ENCODE peak calls at places on chromosomes 1 and 21, in nine cellular contexts. S, P, B, U, O, W, Z, X and K are unnamed samples. For H3K4me1, the result is how much of the 10 kb centered on the place peaks cover.

GRCh38 chr1:108108119-108108518 is 92.0 kb downstream of the SLC25A24 start:
- DNase-seq in S (no peak), P (no peak), B (no peak), U (no peak), O (no peak), W (no peak), Z (no peak), X (no peak), K (no peak)

GRCh38 chr1:92838519-92838918 is 6.7 kb downstream of the RPL5 start:
- DNase-seq in S (no peak), P (no peak), B (no peak), U (no peak), O (no peak), W (peak), Z (no peak), X (no peak), K (no peak)

GRCh38 chr21:44869860-44870747 is 3.4 kb downstream of the PTTG1IP start:
- DNase-seq in S (peak), P (no peak), B (no peak), U (no peak), O (peak), W (peak), Z (no peak), X (peak), K (peak)

GRCh38 chr21:35461700-35462099 is 412.6 kb upstream of the RUNX1 start:
- DNase-seq in S (no peak), P (no peak), B (no peak), U (no peak), O (no peak), W (no peak), Z (no peak), X (no peak), K (no peak)

GRCh38 chr1:34928066-34928864 is 1.2 kb downstream of the DLGAP3 start:
- DNase-seq in S (no peak), P (no peak), B (peak), U (no peak), O (no peak), W (no peak), Z (peak), X (no peak), K (no peak)

GRCh38 chr1:204909109-204909508 is 38.4 kb downstream of the NFASC start:
- DNase-seq in S (no peak), P (no peak), B (no peak), U (no peak), O (no peak), W (peak), Z (no peak), X (no peak), K (no peak)

GRCh38 chr1:10903421-10903820 is 107.0 kb upstream of the CASZ1 start:
- DNase-seq in S (no peak), P (no peak), B (no peak), U (no peak), O (no peak), W (no peak), Z (no peak), X (no peak), K (no peak)

GRCh38 chr1:228294717-228295116 is 86.9 kb downstream of the OBSCN start:
- DNase-seq in S (no peak), P (no peak), B (no peak), U (no peak), O (no peak), W (no peak), Z (no peak), X (no peak), K (no peak)

GRCh38 chr1:223650465-223650864 is 15.0 kb downstream of the CAPN8 start:
- DNase-seq in S (no peak), P (no peak), B (no peak), U (no peak), O (no peak), W (no peak), Z (no peak), X (no peak), K (no peak)

GRCh38 chr1:104072915-104073371 is 323.2 kb downstream of the AMY1C start:
- DNase-seq in S (no peak), P (no peak), B (no peak), U (no peak), O (no peak), W (no peak), Z (no peak), X (no peak), K (no peak)

GRCh38 chr1:247273013-247273412 is 17.1 kb downstream of the VN1R5 start:
- DNase-seq in S (no peak), P (no peak), B (no peak), U (no peak), O (no peak), W (no peak), Z (no peak), X (no peak), K (no peak)

GRCh38 chr1:85365851-85366250 is 89.4 kb upstream of the BCL10 start:
- DNase-seq in S (no peak), P (no peak), B (no peak), U (no peak), O (no peak), W (no peak), Z (no peak), X (no peak), K (no peak)

GRCh38 chr1:26996024-26996423 is 2.5 kb downstream of the TRNP1 start:
- DNase-seq in S (no peak), P (no peak), B (peak), U (no peak), O (no peak), W (peak), Z (no peak), X (no peak), K (peak)
- H3K27ac ChIP-seq in S (peak), P (no peak), B (peak), U (no peak), O (no peak), W (peak), Z (no peak), X (peak), K (peak)

GRCh38 chr1:41855713-41856112 is 63.0 kb downstream of the HIVEP3 start:
- DNase-seq in S (no peak), P (no peak), B (no peak), U (no peak), O (no peak), W (no peak), Z (no peak), X (no peak), K (peak)

GRCh38 chr1:41856361-41857285 is 62.1 kb downstream of the HIVEP3 start:
- DNase-seq in S (no peak), P (no peak), B (no peak), U (no peak), O (no peak), W (peak), Z (no peak), X (no peak), K (no peak)

GRCh38 chr1:41851589-41851988 is 67.1 kb downstream of the HIVEP3 start:
- DNase-seq in S (no peak), P (no peak), B (peak), U (no peak), O (no peak), W (peak), Z (no peak), X (peak), K (peak)

GRCh38 chr1:41852091-41852490 is 66.6 kb downstream of the HIVEP3 start:
- DNase-seq in S (no peak), P (no peak), B (no peak), U (no peak), O (no peak), W (no peak), Z (no peak), X (no peak), K (no peak)

DNA sequence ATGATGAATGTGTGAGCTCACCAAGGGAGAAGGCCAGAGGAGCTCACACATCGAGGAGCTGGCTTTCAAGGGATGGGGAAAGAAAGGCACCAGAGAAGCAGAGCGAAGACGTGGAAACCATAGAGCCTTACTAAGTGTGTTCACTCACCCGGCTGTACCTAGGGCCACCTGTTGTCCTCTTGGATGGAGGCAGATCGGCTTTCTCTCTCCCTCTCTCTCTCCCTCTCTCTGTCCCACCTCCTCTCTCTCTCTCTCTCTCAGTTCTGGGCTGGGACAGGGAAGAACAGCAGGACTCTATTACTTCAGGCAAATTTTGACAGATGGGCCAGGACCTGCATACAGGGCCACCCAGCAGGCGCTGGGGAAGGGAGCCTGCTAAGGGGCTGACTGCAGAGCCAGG is 64.8 kb downstream of the HIVEP3 start:
- DNase-seq in S (no peak), P (no peak), B (no peak), U (no peak), O (no peak), W (no peak), Z (no peak), X (no peak), K (no peak)
- TF ChIP-seq EZH2phosphoT487 in S (no peak), P (no peak), B (no peak), U (no peak), O (no peak), W (no peak), Z (no peak), X (no peak), K (no peak)

GRCh38 chr1:39835935-39836594 is 47.2 kb downstream of the TRIT1 start:
- DNase-seq in S (no peak), P (no peak), B (no peak), U (no peak), O (no peak), W (no peak), Z (no peak), X (no peak), K (no peak)

GRCh38 chr1:39835110-39835509 is 46.4 kb upstream of the BMP8B start:
- DNase-seq in S (no peak), P (no peak), B (no peak), U (no peak), O (no peak), W (no peak), Z (no peak), X (no peak), K (no peak)

GRCh38 chr1:39839651-39840050 is 43.7 kb downstream of the TRIT1 start:
- DNase-seq in S (no peak), P (no peak), B (no peak), U (no peak), O (no peak), W (no peak), Z (no peak), X (no peak), K (no peak)

GRCh38 chr1:39833616-39834015 is 45.0 kb upstream of the BMP8B start:
- DNase-seq in S (no peak), P (no peak), B (no peak), U (no peak), O (no peak), W (no peak), Z (no peak), X (no peak), K (no peak)

DNA sequence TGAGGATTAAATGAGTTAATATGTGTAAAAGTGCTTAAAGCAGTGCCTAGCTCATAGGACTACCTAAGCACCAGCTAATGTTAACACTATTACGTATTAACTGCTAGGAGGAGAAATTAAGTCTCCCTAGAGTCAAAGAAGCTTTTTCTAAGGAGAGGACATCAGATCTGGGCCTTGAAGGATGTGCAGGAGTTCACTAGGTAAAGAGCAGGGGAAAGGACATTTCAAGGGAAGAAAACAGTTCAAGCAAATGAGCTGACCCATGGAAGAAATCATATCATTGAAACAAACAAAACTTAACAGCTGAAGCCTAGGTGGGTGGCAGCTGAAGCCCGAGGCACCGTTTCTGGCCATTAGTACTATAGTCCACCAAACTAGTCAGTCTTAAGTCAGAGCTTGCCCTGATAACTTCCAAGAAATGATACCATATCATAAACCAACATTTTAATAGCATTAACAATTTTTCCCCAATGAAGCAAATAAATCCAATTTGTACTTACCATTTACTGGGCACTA is 46.7 kb downstream of the TRIT1 start:
- DNase-seq in S (no peak), P (no peak), B (no peak), U (no peak), O (no peak), W (no peak), Z (no peak), X (no peak), K (no peak)
- H3K4me1 ChIP-seq in S (under half), P (under half), B (under half), U (under half), O (under half), W (under half), Z (under half), X (under half), K (under half)

GRCh38 chr1:206538901-206539655 is 31.7 kb downstream of the RASSF5 start:
- DNase-seq in S (no peak), P (no peak), B (no peak), U (no peak), O (no peak), W (no peak), Z (no peak), X (no peak), K (no peak)

GRCh38 chr1:206534552-206534951 is 27.2 kb downstream of the RASSF5 start:
- DNase-seq in S (no peak), P (no peak), B (no peak), U (no peak), O (no peak), W (no peak), Z (peak), X (no peak), K (no peak)

GRCh38 chr1:206538086-206538781 is 30.9 kb downstream of the RASSF5 start:
- DNase-seq in S (no peak), P (no peak), B (no peak), U (no peak), O (no peak), W (no peak), Z (no peak), X (no peak), K (no peak)

GRCh38 chr1:206537141-206537540 is 29.8 kb downstream of the RASSF5 start:
- DNase-seq in S (no peak), P (no peak), B (peak), U (no peak), O (no peak), W (no peak), Z (no peak), X (no peak), K (no peak)

DNA sequence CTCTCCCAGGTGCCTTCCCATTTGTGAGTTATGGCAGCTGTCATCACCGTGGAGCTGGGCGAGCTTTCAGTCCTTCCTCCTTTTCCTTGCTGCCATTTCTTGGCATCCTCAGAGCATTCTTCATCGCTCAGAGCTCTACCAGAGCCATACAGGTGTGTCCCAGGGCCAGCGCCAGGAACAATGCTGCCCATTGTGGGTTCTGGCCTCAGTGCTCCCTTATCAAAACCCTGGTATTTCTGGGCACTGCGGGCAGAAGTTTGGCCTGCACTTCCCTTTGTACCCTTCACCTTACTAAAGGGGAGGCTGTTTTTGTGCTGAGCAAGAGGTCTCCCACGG is 28.5 kb downstream of the RASSF5 start:
- DNase-seq in S (no peak), P (no peak), B (no peak), U (no peak), O (no peak), W (no peak), Z (no peak), X (no peak), K (no peak)
- H3K27ac ChIP-seq in S (no peak), P (no peak), B (no peak), U (no peak), O (no peak), W (no peak), Z (no peak), X (no peak), K (no peak)

GRCh38 chr21:26469789-26470188 is 103.3 kb downstream of the CYYR1 start:
- DNase-seq in S (peak), P (no peak), B (no peak), U (no peak), O (no peak), W (peak), Z (no peak), X (no peak), K (peak)
- TF ChIP-seq EZH2phosphoT487 in S (no peak), P (no peak), B (no peak), U (no peak), O (no peak), W (no peak), Z (no peak), X (no peak), K (no peak)